ENCODE peak calls at places on chromosome 6, in nine cellular contexts. N is psoas muscle; J is ascending aorta; B is breast epithelium; F is K562; D is neuronal stem cell; K is CD8-positive, alpha-beta T cell; U is lower lobe of right lung; S is right cardiac atrium. E is an unnamed sample.

GRCh38 chr6:16723833-16724232 is 37.4 kb downstream of the ATXN1 start:
- DNase-seq in N (no peak), J (no peak), B (no peak), F (no peak), D (no peak), K (no peak), U (no peak), S (no peak), E (no peak)

GRCh38 chr6:111011360-111012142 is 29.7 kb downstream of the RPF2 start:
- DNase-seq in N (no peak), J (no peak), B (no peak), F (peak; percentile 27), D (peak; percentile 35), K (no peak), U (no peak), S (no peak), E (no peak)

GRCh38 chr6:83615025-83615999 is 93.6 kb downstream of the SNAP91 start:
- DNase-seq in N (no peak), J (no peak), B (no peak), F (peak; percentile 37), D (peak; percentile 35), K (no peak), U (no peak), S (no peak), E (no peak)

GRCh38 chr6:111592726-111593515 is 12.8 kb downstream of the TRAF3IP2 start:
- DNase-seq in N (no peak), J (no peak), B (no peak), F (no peak), D (no peak), K (no peak), U (no peak), S (no peak), E (no peak)

GRCh38 chr6:43770417-43771209 is 602 bp downstream of the VEGFA start:
- DNase-seq in N (peak; percentile 93), J (no peak), B (peak; percentile 64), F (peak; percentile 88), D (peak; percentile 51), K (no peak), U (peak; percentile 85), S (peak; percentile 90), E (no peak)

GRCh38 chr6:151022492-151022891 is 157.0 kb downstream of the MTHFD1L start:
- DNase-seq in N (no peak), J (no peak), B (no peak), F (no peak), D (no peak), K (no peak), U (no peak), S (no peak), E (no peak)

GRCh38 chr6:34383171-34383631 is 9.3 kb downstream of the NUDT3 start:
- DNase-seq in N (no peak), J (no peak), B (no peak), F (no peak), D (no peak), K (no peak), U (no peak), S (no peak), E (no peak)

GRCh38 chr6:67000121-67000520 is 1293.1 kb upstream of the EYS start:
- DNase-seq in N (no peak), J (no peak), B (no peak), F (no peak), D (no peak), K (no peak), U (no peak), S (no peak), E (no peak)

GRCh38 chr6:125639621-125640020 is 109.8 kb upstream of the HEY2 start:
- DNase-seq in N (no peak), J (no peak), B (no peak), F (no peak), D (no peak), K (no peak), U (no peak), S (no peak), E (no peak)

GRCh38 chr6:5066456-5067093 is 18.6 kb upstream of the PPP1R3G start:
- DNase-seq in N (no peak), J (no peak), B (no peak), F (no peak), D (no peak), K (no peak), U (no peak), S (no peak), E (no peak)

GRCh38 chr6:142242269-142242668 is 59.5 kb upstream of the ADGRG6 start:
- DNase-seq in N (no peak), J (no peak), B (no peak), F (no peak), D (no peak), K (no peak), U (no peak), S (no peak), E (no peak)

GRCh38 chr6:20577280-20577679 is 43.0 kb downstream of the CDKAL1 start:
- DNase-seq in N (no peak), J (no peak), B (no peak), F (no peak), D (no peak), K (no peak), U (no peak), S (no peak), E (no peak)

DNA sequence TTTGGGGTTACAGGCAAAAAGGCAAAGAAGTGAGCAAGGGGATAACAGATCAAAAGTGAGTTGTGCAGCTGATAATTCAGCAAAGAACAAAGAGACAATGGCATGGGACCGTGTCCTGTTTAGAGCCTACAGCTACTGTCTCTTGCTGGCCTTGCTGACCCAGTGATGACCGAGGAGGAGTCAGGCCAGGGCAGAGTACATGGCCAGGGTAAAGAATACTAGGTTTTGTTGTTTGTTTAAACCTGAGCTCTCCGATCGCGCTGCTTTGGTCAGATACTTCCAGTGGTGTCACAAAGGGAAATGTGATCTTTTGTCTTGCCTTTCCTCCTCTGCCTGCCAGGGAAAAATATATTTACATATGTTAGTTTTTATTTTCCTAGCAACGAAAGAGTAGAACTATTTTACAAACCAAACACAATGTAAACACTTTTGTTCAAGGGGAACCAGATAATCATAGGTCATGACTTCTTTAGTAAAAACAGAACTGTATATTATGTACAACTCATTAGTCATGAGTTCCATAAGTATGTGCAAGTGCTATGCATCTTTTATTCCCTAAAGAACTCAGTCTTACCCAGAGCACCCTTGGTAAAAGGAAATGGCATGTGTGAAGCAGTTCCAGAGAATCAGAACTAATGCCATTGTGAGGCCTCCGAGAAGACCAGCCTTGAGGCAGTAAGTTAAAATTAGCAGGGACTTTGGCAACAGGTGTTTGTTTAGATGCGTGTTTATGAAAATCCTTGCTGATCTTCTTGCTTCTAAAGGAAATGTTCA is 204.4 kb downstream of the NKAIN2 start:
- DNase-seq in N (no peak), J (no peak), B (no peak), F (no peak), D (no peak), K (no peak), U (no peak), S (no peak), E (no peak)
- H3K27ac ChIP-seq in N (peak overlapping the region; percentile 66), J (no peak overlapping the region), B (no peak overlapping the region), F (no peak overlapping the region), D (no peak overlapping the region), K (no peak overlapping the region), U (no peak overlapping the region), S (no peak overlapping the region), E (no peak overlapping the region)

GRCh38 chr6:24982231-24982630 is 46.5 kb upstream of the RIPOR2 start:
- DNase-seq in N (no peak), J (no peak), B (no peak), F (no peak), D (no peak), K (no peak), U (no peak), S (no peak), E (no peak)

GRCh38 chr6:24985313-24985712 is 49.6 kb upstream of the RIPOR2 start:
- DNase-seq in N (no peak), J (no peak), B (no peak), F (no peak), D (peak; percentile 53), K (no peak), U (no peak), S (no peak), E (no peak)

GRCh38 chr6:24980507-24981384 is 45.0 kb upstream of the RIPOR2 start:
- DNase-seq in N (no peak), J (no peak), B (no peak), F (no peak), D (peak; percentile 36), K (no peak), U (no peak), S (no peak), E (peak; percentile 66)

GRCh38 chr6:24981385-24981758 is 45.6 kb upstream of the RIPOR2 start:
- DNase-seq in N (no peak), J (no peak), B (no peak), F (no peak), D (no peak), K (no peak), U (no peak), S (no peak), E (no peak)
- H3K4me1 ChIP-seq in N (peaks cover 5% of the 10 kb centered on the region), J (no peaks in the 10 kb centered on the region), B (no peaks in the 10 kb centered on the region), F (no peaks in the 10 kb centered on the region), D (peaks cover 18% of the 10 kb centered on the region), K (peaks cover 48% of the 10 kb centered on the region), U (peaks cover 11% of the 10 kb centered on the region), S (peaks cover 4% of the 10 kb centered on the region), E (peaks cover 10% of the 10 kb centered on the region)

DNA sequence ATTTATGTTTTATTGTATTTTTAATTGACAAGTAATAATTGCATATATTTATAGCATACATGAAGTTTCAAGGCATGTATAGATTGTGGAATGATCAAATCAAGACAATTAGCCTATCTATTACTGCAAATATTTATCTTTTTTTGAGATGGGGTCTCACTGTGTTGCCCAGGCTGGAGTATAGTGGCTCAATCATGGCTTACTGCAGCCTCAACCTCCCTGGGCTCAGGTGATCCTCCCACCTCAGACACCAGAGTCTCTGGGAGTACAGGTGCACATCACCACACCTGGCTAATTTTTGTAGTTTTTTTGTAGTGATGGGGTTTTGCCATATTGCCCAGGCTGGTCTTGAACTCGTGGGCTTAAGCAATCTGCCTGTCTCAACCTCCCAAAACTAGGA is 16.2 kb upstream of the FUCA2 start:
- DNase-seq in N (no peak), J (no peak), B (no peak), F (no peak), D (no peak), K (no peak), U (no peak), S (no peak), E (no peak)
- H3K27ac ChIP-seq in N (no peak overlapping the region), J (no peak overlapping the region), B (no peak overlapping the region), F (no peak overlapping the region), D (no peak overlapping the region), K (no peak overlapping the region), U (no peak overlapping the region), S (no peak overlapping the region), E (no peak overlapping the region)

DNA sequence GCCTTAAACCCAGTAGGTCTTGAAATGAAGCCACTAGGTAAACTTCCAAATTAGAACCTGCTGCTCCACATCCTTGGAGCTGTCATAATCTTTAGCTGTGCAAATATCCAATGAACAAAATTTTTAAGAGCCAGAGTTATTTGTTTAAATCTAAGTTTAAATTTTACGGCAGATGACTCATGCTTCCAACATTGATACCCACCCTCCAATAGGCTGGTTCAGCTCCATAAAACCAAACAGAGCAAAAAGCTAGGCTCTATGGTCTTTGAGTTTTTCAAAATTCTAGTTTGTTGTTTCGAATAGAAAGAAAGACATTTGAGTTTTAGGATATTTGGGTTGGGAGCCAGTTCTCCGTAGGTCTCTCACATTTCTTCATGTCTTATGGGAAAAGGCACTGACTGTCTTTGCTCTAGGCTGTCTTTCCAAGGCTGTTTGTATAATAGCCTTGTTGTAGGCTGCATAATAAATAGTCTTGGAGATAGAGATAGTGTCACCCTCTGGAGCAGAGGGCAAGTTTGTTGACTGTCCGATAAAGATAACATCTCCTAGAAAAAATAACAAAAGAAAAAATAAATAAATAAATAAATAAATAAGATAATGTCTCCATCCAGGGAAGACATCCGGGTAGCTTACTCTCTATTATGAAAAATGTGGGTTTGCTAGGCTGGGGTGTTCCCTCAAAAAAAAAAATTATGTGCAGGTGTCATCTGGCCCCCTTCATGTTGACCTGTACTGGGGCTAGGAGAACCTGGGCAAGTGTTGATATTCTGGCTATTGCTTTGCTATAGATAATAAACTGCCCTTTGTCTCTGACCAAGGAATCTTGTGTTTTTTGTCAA is 36.5 kb downstream of the SLC2A12 start:
- DNase-seq in N (no peak), J (no peak), B (no peak), F (no peak), D (no peak), K (no peak), U (no peak), S (no peak), E (no peak)
- H3K4me1 ChIP-seq in N (peaks cover 7% of the 10 kb centered on the region), J (peaks cover 2% of the 10 kb centered on the region), B (no peaks in the 10 kb centered on the region), F (peaks cover 4% of the 10 kb centered on the region), D (no peaks in the 10 kb centered on the region), K (no peaks in the 10 kb centered on the region), U (peaks cover 5% of the 10 kb centered on the region), S (no peaks in the 10 kb centered on the region), E (peaks cover 1% of the 10 kb centered on the region)